ENCODE peak calls at places on chromosomes 5 and 9, in seven cellular contexts. One of them, this sample, is unnamed.

GRCh38 chr9:83267741-83268140 is 204.8 kb upstream of the RASEF start:
- DNase-seq in heart right ventricle: no peak
- DNase-seq in RWPE1: no peak
- DNase-seq in mammary epithelial cell: no peak
- DNase-seq in breast epithelium: no peak
- DNase-seq in IMR-90: no peak
- DNase-seq in small intestine: no peak
- DNase-seq in this sample: no peak

GRCh38 chr5:39427633-39428032 is 2.9 kb upstream of the DAB2 start:
- DNase-seq in breast epithelium: no peak
- DNase-seq in heart right ventricle: no peak
- DNase-seq in mammary epithelial cell: no peak
- DNase-seq in RWPE1: no peak
- DNase-seq in IMR-90: no peak
- DNase-seq in small intestine: no peak
- DNase-seq in this sample: no peak

GRCh38 chr5:153881687-153882086 is 157.0 kb downstream of the FAM114A2 start:
- DNase-seq in small intestine: no peak
- DNase-seq in breast epithelium: no peak
- DNase-seq in RWPE1: no peak
- DNase-seq in IMR-90: no peak
- DNase-seq in heart right ventricle: no peak
- DNase-seq in mammary epithelial cell: no peak
- DNase-seq in this sample: no peak

GRCh38 chr5:38347040-38347763 is 88.8 kb downstream of the EGFLAM start:
- DNase-seq in mammary epithelial cell: peak; percentile 75
- DNase-seq in RWPE1: peak; percentile 74
- DNase-seq in heart right ventricle: no peak
- DNase-seq in IMR-90: no peak
- DNase-seq in breast epithelium: no peak
- DNase-seq in small intestine: no peak
- DNase-seq in this sample: no peak

GRCh38 chr9:33452828-33453271 is 5.5 kb upstream of the AQP3 start:
- DNase-seq in heart right ventricle: no peak
- DNase-seq in small intestine: peak; percentile 70
- DNase-seq in RWPE1: peak; percentile 96
- DNase-seq in breast epithelium: peak; percentile 57
- DNase-seq in IMR-90: peak; percentile 84
- DNase-seq in mammary epithelial cell: peak; percentile 85
- DNase-seq in this sample: peak; percentile 7

GRCh38 chr9:134562146-134562753 is 79.4 kb upstream of the COL5A1 start:
- DNase-seq in breast epithelium: no peak
- DNase-seq in RWPE1: no peak
- DNase-seq in small intestine: no peak
- DNase-seq in heart right ventricle: no peak
- DNase-seq in IMR-90: peak; percentile 75
- DNase-seq in mammary epithelial cell: no peak
- DNase-seq in this sample: no peak

GRCh38 chr9:128823903-128824406 is 5.6 kb downstream of the SPOUT1 start:
- DNase-seq in small intestine: no peak
- DNase-seq in breast epithelium: peak; percentile 52
- DNase-seq in heart right ventricle: no peak
- DNase-seq in RWPE1: no peak
- DNase-seq in IMR-90: no peak
- DNase-seq in mammary epithelial cell: no peak
- DNase-seq in this sample: no peak

GRCh38 chr9:89080193-89080592 is 88.9 kb downstream of the S1PR3 start:
- DNase-seq in heart right ventricle: peak; percentile 47
- DNase-seq in small intestine: no peak
- DNase-seq in breast epithelium: peak; percentile 19
- DNase-seq in IMR-90: peak; percentile 23
- DNase-seq in RWPE1: no peak
- DNase-seq in mammary epithelial cell: no peak
- DNase-seq in this sample: no peak

GRCh38 chr9:12933957-12934356 is 159.1 kb downstream of the LURAP1L start:
- DNase-seq in heart right ventricle: no peak
- DNase-seq in mammary epithelial cell: peak; percentile 76
- DNase-seq in small intestine: no peak
- DNase-seq in breast epithelium: no peak
- DNase-seq in RWPE1: peak; percentile 26
- DNase-seq in IMR-90: peak; percentile 37
- DNase-seq in this sample: no peak

GRCh38 chr9:12934515-12935301 is 159.9 kb downstream of the LURAP1L start:
- DNase-seq in IMR-90: no peak
- DNase-seq in breast epithelium: no peak
- DNase-seq in small intestine: no peak
- DNase-seq in heart right ventricle: no peak
- DNase-seq in RWPE1: no peak
- DNase-seq in mammary epithelial cell: peak; percentile 67
- DNase-seq in this sample: no peak

GRCh38 chr9:12930906-12931305 is 156.1 kb downstream of the LURAP1L start:
- DNase-seq in mammary epithelial cell: no peak
- DNase-seq in IMR-90: peak; percentile 6
- DNase-seq in RWPE1: no peak
- DNase-seq in small intestine: no peak
- DNase-seq in heart right ventricle: no peak
- DNase-seq in breast epithelium: no peak
- DNase-seq in this sample: no peak

GRCh38 chr9:12935714-12936113 is 160.9 kb downstream of the LURAP1L start:
- DNase-seq in heart right ventricle: no peak
- DNase-seq in IMR-90: peak; percentile 66
- DNase-seq in mammary epithelial cell: peak; percentile 46
- DNase-seq in breast epithelium: no peak
- DNase-seq in RWPE1: no peak
- DNase-seq in small intestine: no peak
- DNase-seq in this sample: no peak
- H3K27ac ChIP-seq in heart right ventricle: no peak overlapping the region
- H3K27ac ChIP-seq in IMR-90: no peak overlapping the region
- H3K27ac ChIP-seq in mammary epithelial cell: no peak overlapping the region
- H3K27ac ChIP-seq in breast epithelium: no peak overlapping the region
- H3K27ac ChIP-seq in RWPE1: no peak overlapping the region
- H3K27ac ChIP-seq in small intestine: no peak overlapping the region
- H3K27ac ChIP-seq in this sample: no peak overlapping the region

DNA sequence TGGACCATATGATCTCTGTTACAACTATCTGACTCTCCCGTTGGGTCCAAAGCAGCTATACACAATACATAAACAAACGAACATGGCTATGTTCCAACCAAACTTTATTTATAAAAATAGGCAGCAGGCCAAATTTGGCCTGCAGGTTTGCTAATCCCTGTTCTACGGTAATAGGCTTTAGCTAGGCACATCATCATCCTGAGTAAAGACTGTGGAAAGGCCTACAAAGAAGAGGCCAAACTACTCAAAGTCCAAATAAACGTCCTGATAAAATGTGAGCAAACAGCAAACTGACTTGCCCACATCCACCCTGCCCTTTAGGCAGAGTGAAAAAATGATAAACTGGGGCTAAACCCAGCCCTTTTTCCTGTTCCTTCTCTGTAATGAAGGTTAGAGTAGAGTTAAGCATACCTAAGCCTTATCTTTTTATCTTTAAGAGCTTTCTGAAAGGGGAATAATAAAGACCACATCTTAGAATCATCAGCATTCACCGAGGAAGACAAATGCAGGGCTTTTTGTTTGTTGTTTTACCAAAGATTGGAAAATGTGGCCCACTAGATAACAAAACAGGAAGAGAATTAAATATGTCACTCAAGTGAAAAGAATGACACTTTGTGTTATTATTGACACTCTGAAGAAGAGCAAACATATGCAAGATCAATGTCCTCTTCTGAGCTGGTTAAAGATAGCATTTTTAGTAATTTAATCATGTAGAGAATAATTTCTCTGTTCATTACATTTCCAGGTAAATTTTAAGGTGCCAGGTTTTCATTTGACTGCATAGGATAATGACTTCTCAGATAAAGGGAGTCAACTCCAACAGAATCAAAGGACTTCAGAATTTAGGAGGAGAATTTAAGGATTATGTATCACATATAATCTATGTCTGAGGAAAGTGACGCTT is 160.0 kb upstream of the GNA14 start:
- DNase-seq in IMR-90: no peak
- DNase-seq in mammary epithelial cell: no peak
- DNase-seq in small intestine: peak; percentile 42
- DNase-seq in heart right ventricle: no peak
- DNase-seq in RWPE1: no peak
- DNase-seq in breast epithelium: no peak
- DNase-seq in this sample: no peak
- H3K27ac ChIP-seq in IMR-90: peak overlapping the region; percentile 29
- H3K27ac ChIP-seq in mammary epithelial cell: peak overlapping the region; percentile 11
- H3K27ac ChIP-seq in small intestine: no peak overlapping the region
- H3K27ac ChIP-seq in heart right ventricle: no peak overlapping the region
- H3K27ac ChIP-seq in RWPE1: no peak overlapping the region
- H3K27ac ChIP-seq in breast epithelium: peak overlapping the region; percentile 54
- H3K27ac ChIP-seq in this sample: no peak overlapping the region

GRCh38 chr5:57298985-57299491 is 125.2 kb downstream of the GPBP1 start:
- DNase-seq in mammary epithelial cell: peak; percentile 50
- DNase-seq in small intestine: peak; percentile 68
- DNase-seq in breast epithelium: peak; percentile 25
- DNase-seq in RWPE1: peak; percentile 68
- DNase-seq in IMR-90: peak; percentile 86
- DNase-seq in heart right ventricle: no peak
- DNase-seq in this sample: no peak
- H3K27ac ChIP-seq in mammary epithelial cell: no peak overlapping the region
- H3K27ac ChIP-seq in small intestine: peak overlapping the region; percentile 0
- H3K27ac ChIP-seq in breast epithelium: no peak overlapping the region
- H3K27ac ChIP-seq in RWPE1: no peak overlapping the region
- H3K27ac ChIP-seq in IMR-90: peak overlapping the region; percentile 75
- H3K27ac ChIP-seq in heart right ventricle: no peak overlapping the region
- H3K27ac ChIP-seq in this sample: no peak overlapping the region

DNA sequence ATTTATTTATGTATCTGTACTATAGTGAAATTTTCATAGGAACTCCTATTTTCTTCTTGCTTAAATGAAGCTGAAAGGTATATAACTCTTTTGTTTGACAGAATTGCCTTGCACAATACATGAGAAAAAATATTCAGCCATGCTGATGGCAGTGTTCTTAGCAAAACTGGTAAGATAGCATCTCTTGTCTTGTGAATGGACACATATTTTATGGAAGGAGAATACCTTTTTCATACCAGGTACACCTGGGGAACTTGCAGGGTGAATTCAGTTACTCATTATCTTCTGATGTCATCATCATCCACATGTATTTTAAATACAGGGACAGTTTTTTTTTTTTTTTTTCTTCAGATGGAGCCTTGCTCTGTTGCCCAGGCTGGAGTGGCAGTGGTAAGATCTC is 49.4 kb downstream of the MAMDC2 start:
- DNase-seq in small intestine: no peak
- DNase-seq in breast epithelium: no peak
- DNase-seq in mammary epithelial cell: no peak
- DNase-seq in RWPE1: no peak
- DNase-seq in IMR-90: no peak
- DNase-seq in heart right ventricle: no peak
- DNase-seq in this sample: no peak
- H3K27ac ChIP-seq in small intestine: no peak overlapping the region
- H3K27ac ChIP-seq in breast epithelium: no peak overlapping the region
- H3K27ac ChIP-seq in mammary epithelial cell: no peak overlapping the region
- H3K27ac ChIP-seq in RWPE1: no peak overlapping the region
- H3K27ac ChIP-seq in IMR-90: no peak overlapping the region
- H3K27ac ChIP-seq in heart right ventricle: no peak overlapping the region
- H3K27ac ChIP-seq in this sample: no peak overlapping the region

DNA sequence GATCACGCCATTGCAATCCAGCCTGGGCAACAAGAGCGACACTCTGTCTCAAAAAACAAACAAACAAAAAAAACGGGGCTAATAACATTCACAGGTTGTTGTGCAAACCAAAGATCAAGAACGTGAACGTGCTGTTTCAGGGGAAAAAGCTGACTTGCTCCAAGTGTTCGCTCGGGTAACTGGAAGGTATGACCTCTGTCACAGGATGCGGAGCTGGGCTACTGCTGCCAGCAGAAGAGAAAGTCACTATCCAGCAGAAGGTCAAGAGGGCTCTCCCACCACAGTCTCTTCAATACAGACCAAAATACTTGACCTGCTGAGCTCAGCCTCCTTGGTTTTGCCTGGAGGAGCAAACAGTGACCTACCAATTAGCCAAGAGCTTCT is 59.7 kb downstream of the ABCA1 start:
- DNase-seq in IMR-90: no peak
- DNase-seq in breast epithelium: no peak
- DNase-seq in mammary epithelial cell: no peak
- DNase-seq in small intestine: no peak
- DNase-seq in heart right ventricle: no peak
- DNase-seq in RWPE1: no peak
- DNase-seq in this sample: no peak
- H3K27ac ChIP-seq in IMR-90: peak overlapping the region; percentile 78
- H3K27ac ChIP-seq in breast epithelium: peak overlapping the region; percentile 73
- H3K27ac ChIP-seq in mammary epithelial cell: no peak overlapping the region
- H3K27ac ChIP-seq in small intestine: peak overlapping the region; percentile 62
- H3K27ac ChIP-seq in heart right ventricle: peak overlapping the region; percentile 54
- H3K27ac ChIP-seq in RWPE1: peak overlapping the region; percentile 64
- H3K27ac ChIP-seq in this sample: no peak overlapping the region

GRCh38 chr9:113488071-113488470 is 24.5 kb downstream of the RGS3 start:
- DNase-seq in RWPE1: peak; percentile 77
- DNase-seq in mammary epithelial cell: peak; percentile 46
- DNase-seq in heart right ventricle: no peak
- DNase-seq in IMR-90: no peak
- DNase-seq in breast epithelium: no peak
- DNase-seq in small intestine: peak; percentile 85
- DNase-seq in this sample: no peak
- H3K27ac ChIP-seq in RWPE1: no peak overlapping the region
- H3K27ac ChIP-seq in mammary epithelial cell: no peak overlapping the region
- H3K27ac ChIP-seq in heart right ventricle: peak overlapping the region; percentile 83
- H3K27ac ChIP-seq in IMR-90: no peak overlapping the region
- H3K27ac ChIP-seq in breast epithelium: no peak overlapping the region
- H3K27ac ChIP-seq in small intestine: peak overlapping the region; percentile 28
- H3K27ac ChIP-seq in this sample: no peak overlapping the region

DNA sequence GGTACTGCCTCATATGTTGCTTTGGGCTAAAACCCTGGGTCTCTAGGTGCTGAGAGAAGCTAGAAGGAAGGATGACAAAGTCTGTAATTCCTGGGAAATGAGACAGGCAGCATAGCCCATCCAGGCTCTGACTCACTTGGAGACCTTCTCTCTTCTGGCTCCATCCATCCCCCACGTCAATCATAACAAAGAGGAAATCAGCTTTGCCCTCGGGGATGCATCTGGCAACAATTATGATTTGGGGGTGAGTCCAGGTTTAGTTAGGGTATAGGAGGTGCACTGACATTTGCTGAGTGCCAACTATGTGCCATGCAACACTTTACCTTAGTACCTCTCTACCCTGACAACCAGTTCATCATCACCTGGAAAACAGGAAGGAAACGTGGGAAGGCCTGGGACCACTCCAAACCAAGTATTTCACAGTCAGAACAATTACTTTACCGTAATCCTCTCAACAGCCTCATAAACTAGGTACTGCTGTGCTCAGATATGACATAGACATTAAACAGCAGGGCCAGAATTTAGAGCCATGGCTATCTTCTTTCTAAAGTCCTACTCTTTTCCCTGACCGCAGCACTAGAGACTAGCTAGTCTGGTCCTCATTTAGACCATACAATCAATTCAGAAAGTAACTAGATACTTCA is 39.1 kb upstream of the GZMA start:
- DNase-seq in IMR-90: peak; percentile 58
- DNase-seq in mammary epithelial cell: peak; percentile 6
- DNase-seq in breast epithelium: no peak
- DNase-seq in heart right ventricle: no peak
- DNase-seq in small intestine: no peak
- DNase-seq in RWPE1: peak; percentile 76
- DNase-seq in this sample: no peak
- H3K27ac ChIP-seq in IMR-90: no peak overlapping the region
- H3K27ac ChIP-seq in mammary epithelial cell: no peak overlapping the region
- H3K27ac ChIP-seq in breast epithelium: no peak overlapping the region
- H3K27ac ChIP-seq in heart right ventricle: no peak overlapping the region
- H3K27ac ChIP-seq in small intestine: no peak overlapping the region
- H3K27ac ChIP-seq in RWPE1: no peak overlapping the region
- H3K27ac ChIP-seq in this sample: no peak overlapping the region

This sample was measured in substantia nigra.